ENCODE peak calls at places on chromosomes 11 and 22, in four cellular contexts. G, P, T and D are unnamed samples.

GRCh38 chr11:43943931-43944751 is 1.7 kb downstream of the C11orf96 start:
- DNase-seq in G (peak; percentile 38), T (no peak), P (peak; percentile 38), D (no peak)

GRCh38 chr22:37026325-37026724 is 6.8 kb downstream of the MPST start:
- DNase-seq in T (no peak), G (no peak), P (no peak), D (no peak)

GRCh38 chr11:36458129-36458918 is 51.7 kb downstream of the TRAF6 start:
- DNase-seq in G (no peak), T (no peak), P (no peak), D (no peak)

GRCh38 chr22:30250039-30250565 is 3.5 kb upstream of the LIF start:
- DNase-seq in G (no peak), P (no peak), T (no peak), D (no peak)

GRCh38 chr11:119532551-119532950 is 109.6 kb upstream of the THY1 start:
- DNase-seq in P (no peak), G (no peak), T (no peak), D (no peak)

GRCh38 chr11:111694851-111695250 is 71.3 kb downstream of the PPP2R1B start:
- DNase-seq in T (no peak), G (peak; percentile 8), P (peak; percentile 99), D (no peak)

GRCh38 chr11:85663080-85663729 is 1.7 kb downstream of the CREBZF start:
- DNase-seq in T (peak; percentile 15), P (no peak), G (no peak), D (no peak)

GRCh38 chr11:77560605-77561004 is 29.1 kb upstream of the AQP11 start:
- DNase-seq in P (peak; percentile 68), T (no peak), G (no peak), D (no peak)

GRCh38 chr11:44361883-44362282 is 51.9 kb upstream of the ALX4 start:
- DNase-seq in T (no peak), P (peak; percentile 4), G (no peak), D (no peak)

GRCh38 chr11:36508743-36509142 is 1.3 kb downstream of the TRAF6 start:
- DNase-seq in T (no peak), P (no peak), G (no peak), D (no peak)

GRCh38 chr11:36452231-36452630 is 57.8 kb downstream of the TRAF6 start:
- DNase-seq in G (no peak), T (no peak), P (no peak), D (peak; percentile 84)

GRCh38 chr11:834371-835316 is 1.9 kb downstream of the CD151 start:
- DNase-seq in T (no peak), G (no peak), P (peak; percentile 67), D (no peak)

GRCh38 chr22:38837414-38837813 is 6.4 kb downstream of the NPTXR start:
- DNase-seq in P (no peak), T (no peak), G (no peak), D (no peak)

GRCh38 chr11:3157381-3158130 is 7.6 kb downstream of the OSBPL5 start:
- DNase-seq in P (no peak), T (no peak), G (no peak), D (peak; percentile 48)

GRCh38 chr11:26442131-26442530 is 110.2 kb downstream of the ANO3 start:
- DNase-seq in G (no peak), P (peak; percentile 29), T (no peak), D (no peak)

GRCh38 chr11:103541186-103541795 is 432.1 kb downstream of the DYNC2H1 start:
- DNase-seq in P (no peak), T (peak; percentile 30), G (peak; percentile 24), D (peak; percentile 32)

GRCh38 chr11:115598502-115598901 is 94.3 kb upstream of the CADM1 start:
- DNase-seq in G (no peak), P (no peak), T (no peak), D (no peak)

GRCh38 chr22:24418786-24419479 is 8.5 kb upstream of the ADORA2A start:
- DNase-seq in T (peak; percentile 10), G (peak; percentile 42), P (no peak), D (no peak)